ENCODE peak calls at places on chromosomes 16 and 17, in five cellular contexts. I is stimulated activated naive CD4-positive, alpha-beta T cell; C is Daoy; V is AG04450; X is A549. E is an unnamed sample.
A peak's percentile ranks its signal among the peaks of the same experiment; 100 is the strongest.

GRCh38 chr17:71975998-71976649 is 144.7 kb upstream of the SOX9 start:
- DNase-seq in V (peak; percentile 89), X (peak; percentile 85), C (peak; percentile 95), I (no peak), E (no peak)

GRCh38 chr17:33962857-33963655 is 292.0 kb upstream of the CCL2 start:
- DNase-seq in I (no peak), X (no peak), V (no peak), C (no peak), E (no peak)

GRCh38 chr16:73043828-73044493 is 4.0 kb downstream of the ZFHX3 start:
- DNase-seq in X (no peak), V (no peak), I (no peak), C (no peak), E (no peak)

GRCh38 chr17:43449470-43450202 is 34.1 kb upstream of the DHX8 start:
- DNase-seq in V (no peak), I (no peak), X (peak; percentile 80), C (no peak), E (no peak)

GRCh38 chr16:67200491-67200890 is 1.6 kb downstream of the ELMO3 start:
- DNase-seq in X (no peak), V (no peak), C (no peak), I (no peak), E (no peak)

GRCh38 chr16:1706386-1707192 is 594 bp downstream of the MAPK8IP3 start:
- DNase-seq in I (peak; percentile 39), V (no peak), C (no peak), X (no peak), E (peak; percentile 53)

GRCh38 chr17:17313350-17313991 is 10.3 kb downstream of the NT5M start:
- DNase-seq in I (peak; percentile 65), V (no peak), X (peak; percentile 71), C (peak; percentile 55), E (no peak)

GRCh38 chr17:80145076-80146075 is 1.6 kb downstream of the EIF4A3 start:
- DNase-seq in V (no peak), C (no peak), I (no peak), X (no peak), E (peak; percentile 44)

GRCh38 chr17:8798176-8799000 is 777 bp downstream of the MFSD6L start:
- DNase-seq in X (no peak), C (no peak), V (no peak), I (no peak), E (no peak)

GRCh38 chr16:83574388-83574787 is 233.4 kb upstream of the HSBP1 start:
- DNase-seq in C (peak; percentile 86), V (peak; percentile 63), X (no peak), I (no peak), E (peak; percentile 37)

E was measured in RKO.